ENCODE peak calls at places on chromosome 9, in ten cellular contexts. R is H1, I is astrocyte, J is GM12878, D is GM23338, G is HCT116, T is endothelial cell of umbilical vein, U is OCI-LY7, H is K562, B is neural progenitor cell. F is an unnamed sample.

GRCh38 chr9:99433095-99433494 is 211.0 kb downstream of the SEC61B start:
- DNase-seq in J (no peak), I (no peak), B (no peak), U (no peak), H (no peak), R (no peak), G (no peak), T (no peak), D (no peak), F (no peak)

GRCh38 chr9:13911473-13911872 is 402.5 kb downstream of the NFIB start:
- DNase-seq in G (no peak), I (no peak), J (no peak), B (no peak), T (peak; percentile 15), H (no peak), U (no peak), D (no peak), R (no peak), F (no peak)

GRCh38 chr9:93670208-93671029 is 94.0 kb downstream of the PHF2 start:
- DNase-seq in G (no peak), H (no peak), J (no peak), U (no peak), T (no peak), R (no peak), D (no peak), B (no peak), I (no peak), F (no peak)

GRCh38 chr9:15927131-15927530 is 374.3 kb downstream of the CCDC171 start:
- DNase-seq in I (peak; percentile 54), H (no peak), G (no peak), J (no peak), R (no peak), B (no peak), D (no peak), T (no peak), U (no peak), F (no peak)

GRCh38 chr9:138021251-138022056 is 143.9 kb downstream of the CACNA1B start:
- DNase-seq in I (no peak), T (no peak), G (no peak), J (no peak), R (no peak), D (no peak), H (peak; percentile 2), U (no peak), B (no peak), F (no peak)

GRCh38 chr9:69019808-69020207 is 5.9 kb upstream of the PRKACG start:
- DNase-seq in T (no peak), R (no peak), H (peak; percentile 53), B (no peak), G (no peak), I (no peak), J (no peak), D (no peak), U (no peak), F (no peak)

GRCh38 chr9:121463026-121463827 is 36.4 kb downstream of the GGTA1 start:
- DNase-seq in D (peak; percentile 85), R (peak; percentile 15), U (peak; percentile 21), G (peak; percentile 6), J (no peak), B (peak; percentile 75), I (peak; percentile 4), T (peak; percentile 54), H (peak; percentile 81), F (no peak)

GRCh38 chr9:112780637-112781036 is 30.1 kb downstream of the SNX30 start:
- DNase-seq in B (no peak), I (no peak), R (no peak), G (no peak), J (no peak), D (no peak), H (no peak), U (no peak), T (no peak), F (no peak)

GRCh38 chr9:95055851-95056551 is 261.5 kb downstream of the FANCC start:
- DNase-seq in T (peak; percentile 74), D (no peak), B (no peak), I (peak; percentile 66), H (no peak), G (no peak), J (no peak), R (no peak), U (no peak), F (no peak)

GRCh38 chr9:133357656-133358055 is 1.3 kb downstream of the SURF2 start:
- DNase-seq in T (no peak), D (no peak), J (no peak), H (no peak), R (no peak), I (no peak), U (no peak), G (no peak), B (no peak), F (no peak)
- H4K20me1 ChIP-seq in T (no peaks in the 10 kb centered on the region), D (peaks cover 13% of the 10 kb centered on the region), J (no peaks in the 10 kb centered on the region), H (peaks cover 33% of the 10 kb centered on the region), R (peaks cover 15% of the 10 kb centered on the region), I (peaks cover 82% of the 10 kb centered on the region), U (no peaks in the 10 kb centered on the region), G (no peaks in the 10 kb centered on the region), B (peaks cover 55% of the 10 kb centered on the region), F (no peaks in the 10 kb centered on the region)

DNA sequence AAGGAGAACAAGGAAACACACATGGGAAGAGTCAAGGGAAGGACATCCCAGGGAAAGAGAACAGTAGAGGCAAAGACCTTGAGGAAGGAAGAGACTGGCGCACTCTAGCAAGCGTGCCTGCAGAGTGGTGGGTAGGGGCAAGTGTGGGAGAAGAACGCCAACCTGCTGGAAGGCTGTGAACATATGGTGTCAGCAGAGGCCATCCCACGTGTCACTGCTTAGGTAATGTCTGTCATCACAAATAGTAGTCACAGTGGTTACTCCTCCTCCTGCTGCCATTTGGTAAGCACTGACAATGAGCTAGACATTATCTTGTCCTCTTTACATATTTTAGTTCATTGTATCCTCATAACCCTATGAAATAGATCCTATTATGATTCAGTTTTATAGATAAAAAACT is 206.4 kb upstream of the TRIM32 start:
- DNase-seq in J (no peak), H (no peak), R (no peak), G (no peak), B (no peak), T (no peak), D (no peak), U (no peak), I (no peak), F (no peak)
- H3K4me1 ChIP-seq in J (no peaks in the 10 kb centered on the region), H (peaks cover 18% of the 10 kb centered on the region), R (peaks cover 13% of the 10 kb centered on the region), G (no peaks in the 10 kb centered on the region), B (peaks cover 20% of the 10 kb centered on the region), T (no peaks in the 10 kb centered on the region), D (peaks cover 26% of the 10 kb centered on the region), U (no peaks in the 10 kb centered on the region), I (peaks cover 8% of the 10 kb centered on the region), F (no peaks in the 10 kb centered on the region)

GRCh38 chr9:123373941-123374340 is 17.9 kb downstream of the CRB2 start:
- DNase-seq in R (no peak), I (no peak), T (no peak), D (peak; percentile 69), B (peak; percentile 95), H (peak; percentile 69), G (no peak), U (no peak), J (no peak), F (no peak)

GRCh38 chr9:123377211-123377971 is 21.4 kb downstream of the CRB2 start:
- DNase-seq in J (no peak), B (no peak), T (no peak), G (no peak), U (no peak), H (no peak), I (peak; percentile 16), R (no peak), D (no peak), F (no peak)

GRCh38 chr9:123378028-123378427 is 22.0 kb downstream of the CRB2 start:
- DNase-seq in D (no peak), I (no peak), B (no peak), G (no peak), R (no peak), U (no peak), J (no peak), T (no peak), H (no peak), F (no peak)

GRCh38 chr9:123375725-123376132 is 19.7 kb downstream of the CRB2 start:
- DNase-seq in T (no peak), D (no peak), H (peak; percentile 83), J (no peak), U (no peak), G (no peak), R (no peak), B (no peak), I (peak; percentile 18), F (no peak)

GRCh38 chr9:123376218-123377071 is 20.4 kb downstream of the CRB2 start:
- DNase-seq in G (no peak), D (no peak), B (no peak), U (no peak), I (no peak), R (no peak), J (no peak), T (no peak), H (no peak), F (no peak)
- H4K20me1 ChIP-seq in G (no peaks in the 10 kb centered on the region), D (no peaks in the 10 kb centered on the region), B (peaks cover 39% of the 10 kb centered on the region), U (no peaks in the 10 kb centered on the region), I (no peaks in the 10 kb centered on the region), R (peaks cover 8% of the 10 kb centered on the region), J (no peaks in the 10 kb centered on the region), T (no peaks in the 10 kb centered on the region), H (no peaks in the 10 kb centered on the region), F (no peaks in the 10 kb centered on the region)

DNA sequence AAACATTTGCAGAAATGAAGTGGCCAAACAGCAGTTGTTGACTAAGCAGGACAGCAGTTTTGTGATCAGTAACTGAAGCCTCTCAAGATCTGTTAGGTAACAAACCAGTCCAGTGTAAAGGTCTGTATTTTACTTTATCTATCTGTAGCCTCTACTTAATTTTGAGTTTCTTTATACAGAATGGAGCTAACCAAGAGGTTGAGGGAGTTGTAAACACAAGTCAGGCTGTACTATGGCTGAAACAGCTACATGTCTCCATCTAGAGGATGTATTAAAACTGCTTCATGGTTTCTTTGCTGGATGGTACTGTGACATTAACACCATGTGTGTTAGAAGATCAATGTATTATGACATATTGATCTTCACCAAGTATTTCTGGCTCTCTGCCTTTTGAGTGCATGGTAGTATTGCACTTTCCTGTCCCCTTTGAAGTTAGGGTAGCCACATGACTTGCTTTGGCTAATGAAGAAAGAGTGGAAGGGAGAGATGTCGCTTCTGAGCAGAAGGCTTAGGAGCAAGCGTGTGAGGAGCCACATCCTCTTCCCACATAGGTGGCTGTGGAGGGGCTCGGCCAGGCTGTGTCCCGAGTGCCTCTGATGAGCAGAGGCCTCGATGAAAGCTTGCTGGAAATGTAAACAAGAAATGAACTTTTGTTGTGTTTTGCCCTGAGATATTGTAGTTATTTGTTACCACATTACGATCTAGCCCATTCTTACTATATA is 105.6 kb upstream of the PCA3 start:
- DNase-seq in R (no peak), T (peak; percentile 79), I (peak; percentile 48), B (peak; percentile 42), J (no peak), U (peak; percentile 78), G (peak; percentile 26), H (peak; percentile 7), D (peak; percentile 68), F (no peak)
- H3K4me1 ChIP-seq in R (no peaks in the 10 kb centered on the region), T (peaks cover 51% of the 10 kb centered on the region), I (peaks cover 24% of the 10 kb centered on the region), B (peaks cover 11% of the 10 kb centered on the region), J (no peaks in the 10 kb centered on the region), U (peaks cover 49% of the 10 kb centered on the region), G (no peaks in the 10 kb centered on the region), H (peaks cover 16% of the 10 kb centered on the region), D (no peaks in the 10 kb centered on the region), F (peaks cover 9% of the 10 kb centered on the region)

GRCh38 chr9:134026561-134026960 is 1.3 kb downstream of the BRD3OS start:
- DNase-seq in U (no peak), H (no peak), B (peak; percentile 46), G (no peak), J (no peak), I (no peak), T (no peak), R (no peak), D (no peak), F (no peak)
- H4K20me1 ChIP-seq in U (no peaks in the 10 kb centered on the region), H (no peaks in the 10 kb centered on the region), B (peaks cover 25% of the 10 kb centered on the region), G (no peaks in the 10 kb centered on the region), J (no peaks in the 10 kb centered on the region), I (peaks cover 19% of the 10 kb centered on the region), T (no peaks in the 10 kb centered on the region), R (no peaks in the 10 kb centered on the region), D (no peaks in the 10 kb centered on the region), F (no peaks in the 10 kb centered on the region)